ENCODE peak calls at places on chromosomes 1 and 21, in nine cellular contexts. One of them, this sample, is unnamed. For H3K4me1, the result is how much of the 10 kb centered on the place peaks cover.

GRCh38 chr1:115717541-115717940 is 51.0 kb downstream of the CASQ2 start:
- DNase-seq in lower lobe of right lung: peak
- DNase-seq in mucosa of descending colon: no peak
- DNase-seq in PC-3: peak
- DNase-seq in aorta: no peak
- DNase-seq in MM.1S: peak
- DNase-seq in uterus: peak
- DNase-seq in mesendoderm: peak
- DNase-seq in GM23338: peak
- DNase-seq in this sample: peak

GRCh38 chr1:9413877-9414213 is 121.2 kb downstream of the SPSB1 start:
- DNase-seq in lower lobe of right lung: no peak
- DNase-seq in mucosa of descending colon: peak
- DNase-seq in PC-3: no peak
- DNase-seq in aorta: peak
- DNase-seq in MM.1S: no peak
- DNase-seq in uterus: peak
- DNase-seq in mesendoderm: peak
- DNase-seq in GM23338: no peak
- DNase-seq in this sample: peak

GRCh38 chr1:88150330-88150729 is 533.7 kb upstream of the PKN2 start:
- DNase-seq in lower lobe of right lung: no peak
- DNase-seq in mucosa of descending colon: no peak
- DNase-seq in PC-3: no peak
- DNase-seq in aorta: no peak
- DNase-seq in MM.1S: no peak
- DNase-seq in uterus: no peak
- DNase-seq in mesendoderm: no peak
- DNase-seq in GM23338: no peak
- DNase-seq in this sample: no peak

GRCh38 chr1:8689431-8690252 is 127.8 kb downstream of the RERE start:
- DNase-seq in lower lobe of right lung: no peak
- DNase-seq in mucosa of descending colon: no peak
- DNase-seq in PC-3: no peak
- DNase-seq in aorta: no peak
- DNase-seq in MM.1S: no peak
- DNase-seq in uterus: no peak
- DNase-seq in mesendoderm: no peak
- DNase-seq in GM23338: peak
- DNase-seq in this sample: no peak

GRCh38 chr1:145990249-145991097 is 5.9 kb downstream of the TXNIP start:
- DNase-seq in lower lobe of right lung: peak
- DNase-seq in mucosa of descending colon: no peak
- DNase-seq in PC-3: no peak
- DNase-seq in aorta: no peak
- DNase-seq in MM.1S: no peak
- DNase-seq in uterus: peak
- DNase-seq in mesendoderm: peak
- DNase-seq in GM23338: peak
- DNase-seq in this sample: peak

GRCh38 chr1:226498690-226499008 is 49.9 kb upstream of the STUM start:
- DNase-seq in lower lobe of right lung: no peak
- DNase-seq in mucosa of descending colon: no peak
- DNase-seq in PC-3: no peak
- DNase-seq in aorta: no peak
- DNase-seq in MM.1S: no peak
- DNase-seq in uterus: no peak
- DNase-seq in mesendoderm: no peak
- DNase-seq in GM23338: no peak
- DNase-seq in this sample: no peak

GRCh38 chr21:42661688-42662429 is 8.4 kb downstream of the PDE9A start:
- DNase-seq in lower lobe of right lung: no peak
- DNase-seq in mucosa of descending colon: no peak
- DNase-seq in PC-3: no peak
- DNase-seq in aorta: no peak
- DNase-seq in MM.1S: no peak
- DNase-seq in uterus: no peak
- DNase-seq in mesendoderm: no peak
- DNase-seq in GM23338: no peak
- DNase-seq in this sample: no peak

GRCh38 chr1:224922404-224923164 is 6.9 kb upstream of the DNAH14 start:
- DNase-seq in lower lobe of right lung: no peak
- DNase-seq in mucosa of descending colon: no peak
- DNase-seq in PC-3: peak
- DNase-seq in aorta: no peak
- DNase-seq in MM.1S: peak
- DNase-seq in uterus: no peak
- DNase-seq in mesendoderm: peak
- DNase-seq in GM23338: peak
- DNase-seq in this sample: no peak

GRCh38 chr1:86616871-86617270 is 70.0 kb downstream of the CLCA4 start:
- DNase-seq in lower lobe of right lung: no peak
- DNase-seq in mucosa of descending colon: no peak
- DNase-seq in PC-3: no peak
- DNase-seq in aorta: no peak
- DNase-seq in MM.1S: peak
- DNase-seq in uterus: no peak
- DNase-seq in mesendoderm: no peak
- DNase-seq in GM23338: peak
- DNase-seq in this sample: peak

GRCh38 chr1:199780948-199781347 is 246.6 kb upstream of the NR5A2 start:
- DNase-seq in lower lobe of right lung: no peak
- DNase-seq in mucosa of descending colon: no peak
- DNase-seq in PC-3: peak
- DNase-seq in aorta: no peak
- DNase-seq in MM.1S: no peak
- DNase-seq in uterus: no peak
- DNase-seq in mesendoderm: no peak
- DNase-seq in GM23338: no peak
- DNase-seq in this sample: no peak

GRCh38 chr1:9494936-9495758 is 44.1 kb upstream of the SLC25A33 start:
- DNase-seq in lower lobe of right lung: peak
- DNase-seq in mucosa of descending colon: peak
- DNase-seq in PC-3: peak
- DNase-seq in aorta: peak
- DNase-seq in MM.1S: peak
- DNase-seq in uterus: peak
- DNase-seq in mesendoderm: peak
- DNase-seq in GM23338: peak
- DNase-seq in this sample: peak

GRCh38 chr1:5938068-5938740 is 54.0 kb downstream of the NPHP4 start:
- DNase-seq in lower lobe of right lung: no peak
- DNase-seq in mucosa of descending colon: no peak
- DNase-seq in PC-3: no peak
- DNase-seq in aorta: no peak
- DNase-seq in MM.1S: no peak
- DNase-seq in uterus: no peak
- DNase-seq in mesendoderm: no peak
- DNase-seq in GM23338: no peak
- DNase-seq in this sample: no peak

GRCh38 chr1:201554167-201554600 is 15.3 kb downstream of the NAV1 start:
- DNase-seq in lower lobe of right lung: peak
- DNase-seq in mucosa of descending colon: no peak
- DNase-seq in PC-3: no peak
- DNase-seq in aorta: no peak
- DNase-seq in MM.1S: no peak
- DNase-seq in uterus: no peak
- DNase-seq in mesendoderm: no peak
- DNase-seq in GM23338: no peak
- DNase-seq in this sample: no peak
- H3K4me1 ChIP-seq in lower lobe of right lung: under half
- H3K4me1 ChIP-seq in mucosa of descending colon: under half
- H3K4me1 ChIP-seq in PC-3: under half
- H3K4me1 ChIP-seq in aorta: under half
- H3K4me1 ChIP-seq in MM.1S: under half
- H3K4me1 ChIP-seq in uterus: under half
- H3K4me1 ChIP-seq in mesendoderm: under half
- H3K4me1 ChIP-seq in GM23338: under half
- H3K4me1 ChIP-seq in this sample: under half

GRCh38 chr1:111628153-111628552 is 8.6 kb downstream of the RAP1A start:
- DNase-seq in lower lobe of right lung: no peak
- DNase-seq in mucosa of descending colon: no peak
- DNase-seq in PC-3: no peak
- DNase-seq in aorta: no peak
- DNase-seq in MM.1S: no peak
- DNase-seq in uterus: no peak
- DNase-seq in mesendoderm: peak
- DNase-seq in GM23338: no peak
- DNase-seq in this sample: no peak
- H3K4me1 ChIP-seq in lower lobe of right lung: half or more
- H3K4me1 ChIP-seq in mucosa of descending colon: under half
- H3K4me1 ChIP-seq in PC-3: under half
- H3K4me1 ChIP-seq in aorta: under half
- H3K4me1 ChIP-seq in MM.1S: under half
- H3K4me1 ChIP-seq in uterus: under half
- H3K4me1 ChIP-seq in mesendoderm: under half
- H3K4me1 ChIP-seq in GM23338: under half
- H3K4me1 ChIP-seq in this sample: half or more

GRCh38 chr1:59565611-59566410 is 248.9 kb upstream of the HOOK1 start:
- DNase-seq in lower lobe of right lung: no peak
- DNase-seq in mucosa of descending colon: no peak
- DNase-seq in PC-3: no peak
- DNase-seq in aorta: no peak
- DNase-seq in MM.1S: no peak
- DNase-seq in uterus: peak
- DNase-seq in mesendoderm: no peak
- DNase-seq in GM23338: no peak
- DNase-seq in this sample: peak

GRCh38 chr1:59569198-59569597 is 245.6 kb upstream of the HOOK1 start:
- DNase-seq in lower lobe of right lung: no peak
- DNase-seq in mucosa of descending colon: no peak
- DNase-seq in PC-3: no peak
- DNase-seq in aorta: no peak
- DNase-seq in MM.1S: no peak
- DNase-seq in uterus: no peak
- DNase-seq in mesendoderm: no peak
- DNase-seq in GM23338: no peak
- DNase-seq in this sample: no peak

GRCh38 chr1:59564192-59564891 is 250.4 kb upstream of the HOOK1 start:
- DNase-seq in lower lobe of right lung: no peak
- DNase-seq in mucosa of descending colon: no peak
- DNase-seq in PC-3: no peak
- DNase-seq in aorta: no peak
- DNase-seq in MM.1S: no peak
- DNase-seq in uterus: no peak
- DNase-seq in mesendoderm: no peak
- DNase-seq in GM23338: no peak
- DNase-seq in this sample: no peak

GRCh38 chr1:59570524-59570923 is 244.2 kb upstream of the HOOK1 start:
- DNase-seq in lower lobe of right lung: no peak
- DNase-seq in mucosa of descending colon: no peak
- DNase-seq in PC-3: peak
- DNase-seq in aorta: no peak
- DNase-seq in MM.1S: peak
- DNase-seq in uterus: no peak
- DNase-seq in mesendoderm: no peak
- DNase-seq in GM23338: no peak
- DNase-seq in this sample: peak

DNA sequence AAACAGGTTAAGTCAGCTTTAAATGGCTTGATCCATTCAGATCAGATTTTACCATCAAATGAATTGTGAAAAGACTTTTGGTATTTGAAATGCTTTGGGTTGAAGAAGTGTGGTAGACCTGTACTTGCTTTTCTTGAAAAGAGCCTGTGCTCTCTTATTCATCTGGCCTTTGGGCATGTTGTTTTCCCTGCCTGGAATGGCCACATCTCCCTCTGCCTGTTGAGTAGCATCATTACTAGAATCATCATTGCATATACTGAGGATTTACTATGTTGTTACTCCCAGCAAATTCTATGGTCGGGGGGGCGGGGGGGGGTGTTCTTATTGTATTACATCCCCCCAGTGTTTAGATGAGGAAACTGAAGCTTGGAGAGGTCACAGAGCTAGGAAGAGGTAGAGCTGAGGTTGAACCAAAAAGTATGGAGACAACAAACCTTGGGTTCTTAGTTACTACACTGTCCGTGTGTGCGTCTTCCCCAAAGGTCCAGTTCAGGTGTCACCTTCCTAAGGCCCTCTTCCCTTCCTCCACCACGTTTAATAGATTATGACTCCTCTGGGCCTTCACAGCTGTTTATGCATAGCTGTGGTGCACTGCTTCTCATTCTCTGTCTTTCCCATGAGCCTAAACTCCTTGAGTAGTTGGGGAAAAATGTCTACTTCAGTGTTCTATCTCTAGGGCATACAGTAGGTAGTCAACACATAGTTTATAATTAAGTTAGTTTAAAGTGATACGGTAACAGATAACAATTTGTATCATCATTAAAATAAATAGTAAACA is 246.4 kb upstream of the HOOK1 start:
- DNase-seq in lower lobe of right lung: no peak
- DNase-seq in mucosa of descending colon: no peak
- DNase-seq in PC-3: peak
- DNase-seq in aorta: no peak
- DNase-seq in MM.1S: no peak
- DNase-seq in uterus: no peak
- DNase-seq in mesendoderm: no peak
- DNase-seq in GM23338: no peak
- DNase-seq in this sample: no peak
- H3K4me1 ChIP-seq in lower lobe of right lung: under half
- H3K4me1 ChIP-seq in mucosa of descending colon: under half
- H3K4me1 ChIP-seq in PC-3: under half
- H3K4me1 ChIP-seq in aorta: under half
- H3K4me1 ChIP-seq in MM.1S: under half
- H3K4me1 ChIP-seq in uterus: under half
- H3K4me1 ChIP-seq in mesendoderm: under half
- H3K4me1 ChIP-seq in GM23338: under half
- H3K4me1 ChIP-seq in this sample: under half

GRCh38 chr1:168481586-168481985 is 62.2 kb downstream of the XCL2 start:
- DNase-seq in lower lobe of right lung: no peak
- DNase-seq in mucosa of descending colon: no peak
- DNase-seq in PC-3: no peak
- DNase-seq in aorta: no peak
- DNase-seq in MM.1S: no peak
- DNase-seq in uterus: peak
- DNase-seq in mesendoderm: no peak
- DNase-seq in GM23338: no peak
- DNase-seq in this sample: no peak

GRCh38 chr1:168484083-168484482 is 59.7 kb downstream of the XCL2 start:
- DNase-seq in lower lobe of right lung: no peak
- DNase-seq in mucosa of descending colon: no peak
- DNase-seq in PC-3: no peak
- DNase-seq in aorta: no peak
- DNase-seq in MM.1S: no peak
- DNase-seq in uterus: no peak
- DNase-seq in mesendoderm: no peak
- DNase-seq in GM23338: no peak
- DNase-seq in this sample: no peak

GRCh38 chr1:168482106-168482505 is 61.7 kb downstream of the XCL2 start:
- DNase-seq in lower lobe of right lung: no peak
- DNase-seq in mucosa of descending colon: no peak
- DNase-seq in PC-3: no peak
- DNase-seq in aorta: no peak
- DNase-seq in MM.1S: no peak
- DNase-seq in uterus: no peak
- DNase-seq in mesendoderm: peak
- DNase-seq in GM23338: peak
- DNase-seq in this sample: no peak

GRCh38 chr1:168483531-168483930 is 60.3 kb downstream of the XCL2 start:
- DNase-seq in lower lobe of right lung: no peak
- DNase-seq in mucosa of descending colon: no peak
- DNase-seq in PC-3: peak
- DNase-seq in aorta: no peak
- DNase-seq in MM.1S: no peak
- DNase-seq in uterus: no peak
- DNase-seq in mesendoderm: no peak
- DNase-seq in GM23338: no peak
- DNase-seq in this sample: no peak

GRCh38 chr1:168480997-168481396 is 62.8 kb downstream of the XCL2 start:
- DNase-seq in lower lobe of right lung: no peak
- DNase-seq in mucosa of descending colon: no peak
- DNase-seq in PC-3: no peak
- DNase-seq in aorta: no peak
- DNase-seq in MM.1S: no peak
- DNase-seq in uterus: no peak
- DNase-seq in mesendoderm: peak
- DNase-seq in GM23338: no peak
- DNase-seq in this sample: no peak
- H3K4me1 ChIP-seq in lower lobe of right lung: under half
- H3K4me1 ChIP-seq in mucosa of descending colon: under half
- H3K4me1 ChIP-seq in PC-3: under half
- H3K4me1 ChIP-seq in aorta: under half
- H3K4me1 ChIP-seq in MM.1S: under half
- H3K4me1 ChIP-seq in uterus: under half
- H3K4me1 ChIP-seq in mesendoderm: under half
- H3K4me1 ChIP-seq in GM23338: under half
- H3K4me1 ChIP-seq in this sample: under half